ENCODE peak calls at places on chromosomes 16 and 17, in seven cellular contexts. Z is DND-41, Y is left ventricle myocardium inferior, H is thoracic aorta, K is fibroblast of lung, R is astrocyte of the spinal cord, Q is progenitor cell of endocrine pancreas. X is an unnamed sample.

GRCh38 chr16:87541882-87542234 is 49.0 kb upstream of the ZCCHC14 start:
- DNase-seq in K (no peak), Z (no peak), Y (no peak), R (no peak), H (peak; percentile 60), Q (no peak), X (no peak)

GRCh38 chr17:80023261-80024205 is 12.1 kb downstream of the TBC1D16 start:
- DNase-seq in Z (no peak), H (no peak), K (no peak), Q (no peak), R (no peak), Y (no peak), X (no peak)

GRCh38 chr17:29585080-29585751 is 4.2 kb downstream of the GIT1 start:
- DNase-seq in Y (no peak), K (peak; percentile 44), Q (no peak), H (no peak), Z (no peak), R (no peak), X (no peak)

GRCh38 chr17:38702900-38703741 is 2.0 kb upstream of the MLLT6 start:
- DNase-seq in H (no peak), Q (no peak), K (peak; percentile 6), R (no peak), Z (peak; percentile 41), Y (no peak), X (no peak)

GRCh38 chr16:71449020-71449419 is 7.2 kb upstream of the TLE7 start:
- DNase-seq in Y (no peak), H (no peak), R (no peak), Z (no peak), K (no peak), Q (no peak), X (no peak)

GRCh38 chr17:5201011-5201410 is 9.3 kb upstream of the ZNF594 start:
- DNase-seq in Q (no peak), K (no peak), R (no peak), Y (no peak), H (no peak), Z (no peak), X (no peak)

GRCh38 chr16:55475919-55476318 is 3.1 kb upstream of the MMP2 start:
- DNase-seq in H (no peak), K (no peak), Y (peak; percentile 37), R (no peak), Q (no peak), Z (no peak), X (no peak)

GRCh38 chr17:69602969-69603368 is 188.5 kb downstream of the MAP2K6 start:
- DNase-seq in K (peak; percentile 54), H (no peak), Q (no peak), R (peak; percentile 19), Y (no peak), Z (peak; percentile 44), X (no peak)

GRCh38 chr16:1793578-1794220 is at the start of gene IGFALS:
- DNase-seq in Y (no peak), Z (no peak), H (no peak), Q (peak; percentile 9), K (no peak), R (no peak), X (no peak)

GRCh38 chr16:73308776-73309175 is 260.8 kb upstream of the ZFHX3 start:
- DNase-seq in K (no peak), Y (no peak), R (no peak), Q (no peak), H (no peak), Z (no peak), X (no peak)

GRCh38 chr17:3894927-3895343 is 2.1 kb upstream of the CAMKK1 start:
- DNase-seq in R (no peak), K (peak; percentile 26), Q (no peak), Y (no peak), H (no peak), Z (no peak), X (no peak)

GRCh38 chr17:3527468-3527867 is 30.1 kb downstream of the TRPV3 start:
- DNase-seq in R (no peak), K (no peak), Y (no peak), Z (no peak), Q (no peak), H (no peak), X (no peak)

GRCh38 chr16:68190745-68191510 is 45.0 kb downstream of the ESRP2 start:
- DNase-seq in Z (no peak), Q (no peak), R (no peak), K (no peak), H (no peak), Y (no peak), X (no peak)

GRCh38 chr17:79002796-79003593 is 6.6 kb downstream of the CANT1 start:
- DNase-seq in Y (no peak), Q (no peak), H (no peak), K (no peak), R (no peak), Z (no peak), X (no peak)

GRCh38 chr17:17590883-17591407 is 563 bp downstream of the PEMT start:
- DNase-seq in Z (no peak), K (no peak), Q (no peak), H (no peak), Y (no peak), R (no peak), X (no peak)

DNA sequence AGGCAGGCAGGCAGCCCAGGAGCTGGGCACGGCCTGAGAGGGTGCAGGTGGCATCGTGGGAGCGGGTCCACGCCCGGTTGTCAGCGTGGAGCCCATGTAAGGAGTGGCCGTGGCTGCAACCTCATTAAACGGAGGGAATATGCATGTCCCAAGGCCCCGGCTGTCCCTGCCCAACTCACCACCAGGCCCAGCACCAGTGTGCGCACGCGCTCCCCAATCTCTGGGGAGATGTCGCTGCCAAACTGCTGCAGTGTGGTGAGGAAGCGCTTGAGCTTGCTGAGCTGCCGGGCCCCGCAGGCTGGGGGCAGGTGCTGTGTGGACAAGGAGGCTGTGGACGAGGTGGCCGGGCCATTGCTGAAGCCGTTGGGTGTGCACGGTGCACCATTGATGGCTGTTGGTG is 25.6 kb upstream of the PABPN1L start:
- DNase-seq in R (no peak), Q (no peak), Y (no peak), K (no peak), Z (no peak), H (no peak), X (no peak)
- TF ChIP-seq CTCF in R (no peak), Q (no peak), Y (no peak), K (no peak), Z (no peak), H (no peak), X (no peak)

DNA sequence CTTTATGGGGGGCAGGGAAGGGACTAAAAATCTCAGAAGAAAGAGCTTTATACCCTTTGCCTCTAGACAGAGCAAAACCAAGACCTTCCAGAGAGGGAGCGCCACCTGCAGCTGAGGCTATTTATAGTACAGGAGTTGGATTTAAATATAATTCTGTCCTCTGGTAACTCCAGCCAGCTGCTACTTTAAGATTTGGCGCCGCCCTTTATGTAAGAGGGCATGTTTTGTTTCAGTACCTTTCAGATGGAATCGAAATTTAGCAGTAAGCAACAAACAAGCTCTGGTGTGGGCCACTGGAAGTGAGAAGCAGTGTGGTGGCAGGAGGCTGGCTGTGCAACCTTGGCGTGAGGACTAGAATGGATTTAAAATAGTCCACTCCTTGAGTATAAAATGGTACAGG is 5.2 kb upstream of the GUCY2D start:
- DNase-seq in Q (no peak), R (peak; percentile 36), Y (peak; percentile 33), K (peak; percentile 26), Z (peak; percentile 51), H (no peak), X (no peak)
- TF ChIP-seq CTCF in Q (peak; percentile 37), R (peak; percentile 56), Y (peak; percentile 58), K (peak; percentile 48), Z (peak; percentile 51), H (no peak), X (peak; percentile 36)

DNA sequence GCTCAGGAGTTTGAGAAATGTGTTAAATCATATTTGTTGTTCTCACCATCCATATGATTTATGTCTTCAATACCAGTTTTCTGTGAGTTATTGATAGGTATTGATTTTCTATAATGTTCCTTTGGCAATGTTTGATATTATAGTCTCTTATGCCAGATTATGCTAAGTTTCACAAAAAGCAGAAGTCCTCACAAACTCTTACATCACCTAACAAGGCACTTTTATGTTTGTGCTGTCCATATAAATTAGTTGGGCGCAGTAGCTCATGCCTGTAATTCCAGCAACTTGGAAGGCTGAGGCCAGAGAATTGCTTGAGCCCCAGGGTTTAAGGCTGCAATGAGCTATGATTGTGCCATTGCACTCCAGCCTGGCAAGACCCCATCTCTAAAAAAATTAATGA is 12.6 kb upstream of the UQCRC2 start:
- DNase-seq in K (no peak), H (no peak), Y (no peak), Q (no peak), R (no peak), Z (no peak), X (no peak)
- TF ChIP-seq CTCF in K (no peak), H (no peak), Y (no peak), Q (no peak), R (no peak), Z (no peak), X (no peak)

GRCh38 chr16:81585785-81586184 is 141.2 kb downstream of the CMIP start:
- DNase-seq in H (no peak), R (no peak), Y (no peak), Z (no peak), Q (no peak), K (no peak), X (no peak)
- TF ChIP-seq CTCF in H (no peak), R (peak; percentile 36), Y (no peak), Z (peak; percentile 23), Q (peak; percentile 36), K (peak; percentile 32), X (peak; percentile 32)

GRCh38 chr17:33021731-33022408 is 30.2 kb downstream of the SPACA3 start:
- DNase-seq in H (no peak), Z (no peak), Y (no peak), K (no peak), Q (no peak), R (no peak), X (no peak)
- TF ChIP-seq CTCF in H (no peak), Z (no peak), Y (no peak), K (peak; percentile 36), Q (no peak), R (no peak), X (no peak)

GRCh38 chr16:30830072-30830417 is 43.0 kb upstream of the ZNF629 start:
- DNase-seq in R (no peak), H (no peak), Q (no peak), Y (no peak), Z (no peak), K (no peak), X (no peak)

GRCh38 chr16:30834130-30834740 is 47.2 kb upstream of the ZNF629 start:
- DNase-seq in K (no peak), Q (no peak), H (no peak), Y (no peak), Z (no peak), R (no peak), X (no peak)

DNA sequence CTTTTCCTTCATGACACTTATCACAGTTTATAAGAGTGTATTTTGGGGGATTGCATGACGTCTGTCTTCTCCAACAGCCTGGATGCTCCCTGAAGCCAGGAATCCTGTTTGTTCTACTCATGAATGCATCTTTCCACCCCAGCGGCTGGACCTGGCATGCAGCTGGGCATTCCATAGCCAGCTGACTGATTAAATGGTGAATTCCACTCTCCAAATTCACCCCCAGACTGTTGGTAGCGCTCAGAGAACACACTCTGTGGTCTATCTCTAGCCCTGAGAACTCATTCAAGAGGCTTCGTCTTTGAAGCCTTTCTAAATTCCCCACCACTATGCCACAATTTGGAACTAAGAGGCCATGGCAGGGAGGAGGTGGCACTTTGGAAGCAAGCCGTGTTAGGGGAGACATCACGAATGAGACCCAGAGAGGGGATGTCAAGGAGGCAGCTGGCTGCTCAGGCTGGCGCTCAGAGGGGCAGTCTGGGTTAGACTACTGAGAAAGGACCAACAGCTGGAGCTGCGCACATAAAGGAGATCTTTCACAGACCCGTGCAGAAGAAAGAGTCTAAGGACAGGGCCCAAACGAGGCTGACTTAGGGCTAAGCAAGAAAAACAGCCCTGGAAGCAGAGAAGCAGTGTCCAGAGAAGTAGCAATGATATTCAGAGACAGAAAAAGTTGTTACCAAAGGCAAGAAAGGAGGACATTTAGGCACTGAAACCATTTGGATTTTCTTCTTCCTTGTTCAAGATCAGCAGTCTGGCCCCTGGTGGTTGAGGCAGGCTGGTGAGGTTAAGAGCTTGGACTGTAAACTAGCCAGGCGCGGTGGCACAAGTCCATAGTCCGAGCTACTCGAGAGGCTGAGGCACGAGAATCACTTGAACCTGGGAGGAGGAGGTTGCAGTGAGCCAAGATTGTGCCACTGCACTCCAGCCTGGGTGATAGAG is 42.4 kb upstream of the ZNF629 start:
- DNase-seq in H (no peak), Q (no peak), Y (no peak), K (peak; percentile 42), R (no peak), Z (no peak), X (no peak)
- TF ChIP-seq CTCF in H (no peak), Q (no peak), Y (peak; percentile 16), K (no peak), R (no peak), Z (no peak), X (no peak)

X was measured in D721Med.